ENCODE peak calls at places on chromosomes 4 and X, in six cellular contexts. One of them, this sample, is unnamed.

GRCh38 chr4:3010577-3010976 is 47.2 kb downstream of the GRK4 start:
- DNase-seq in bronchial epithelial cell: peak; percentile 79
- DNase-seq in CD4-positive, CD25-positive, alpha-beta regulatory T cell: no peak
- DNase-seq in left lung: no peak
- DNase-seq in CD8-positive, alpha-beta T cell: no peak
- DNase-seq in NCI-H748 treated with DMSO at 0.1 percent for 48 hours: no peak
- DNase-seq in this sample: no peak

GRCh38 chr4:87116230-87116629 is 104.2 kb downstream of the KLHL8 start:
- DNase-seq in bronchial epithelial cell: no peak
- DNase-seq in CD4-positive, CD25-positive, alpha-beta regulatory T cell: no peak
- DNase-seq in left lung: no peak
- DNase-seq in CD8-positive, alpha-beta T cell: no peak
- DNase-seq in NCI-H748 treated with DMSO at 0.1 percent for 48 hours: no peak
- DNase-seq in this sample: no peak

GRCh38 chrX:28273751-28274150 is 292.5 kb upstream of the DCAF8L1 start:
- DNase-seq in bronchial epithelial cell: no peak
- DNase-seq in CD4-positive, CD25-positive, alpha-beta regulatory T cell: no peak
- DNase-seq in left lung: no peak
- DNase-seq in CD8-positive, alpha-beta T cell: no peak
- DNase-seq in NCI-H748 treated with DMSO at 0.1 percent for 48 hours: no peak
- DNase-seq in this sample: no peak

GRCh38 chr4:8238515-8239053 is 31.0 kb upstream of the HTRA3 start:
- DNase-seq in bronchial epithelial cell: no peak
- DNase-seq in CD4-positive, CD25-positive, alpha-beta regulatory T cell: no peak
- DNase-seq in left lung: peak; percentile 76
- DNase-seq in CD8-positive, alpha-beta T cell: no peak
- DNase-seq in NCI-H748 treated with DMSO at 0.1 percent for 48 hours: no peak
- DNase-seq in this sample: no peak

GRCh38 chr4:38621004-38621684 is 42.9 kb upstream of the KLF3 start:
- DNase-seq in bronchial epithelial cell: peak; percentile 100
- DNase-seq in CD4-positive, CD25-positive, alpha-beta regulatory T cell: no peak
- DNase-seq in left lung: no peak
- DNase-seq in CD8-positive, alpha-beta T cell: no peak
- DNase-seq in NCI-H748 treated with DMSO at 0.1 percent for 48 hours: peak; percentile 43
- DNase-seq in this sample: no peak

GRCh38 chr4:21410372-21410771 is 538.2 kb downstream of the KCNIP4 start:
- DNase-seq in bronchial epithelial cell: no peak
- DNase-seq in CD4-positive, CD25-positive, alpha-beta regulatory T cell: no peak
- DNase-seq in left lung: no peak
- DNase-seq in CD8-positive, alpha-beta T cell: no peak
- DNase-seq in NCI-H748 treated with DMSO at 0.1 percent for 48 hours: no peak
- DNase-seq in this sample: no peak

GRCh38 chr4:81466841-81467671 is 4.7 kb downstream of the RASGEF1B start:
- DNase-seq in bronchial epithelial cell: peak; percentile 92
- DNase-seq in CD4-positive, CD25-positive, alpha-beta regulatory T cell: peak; percentile 85
- DNase-seq in left lung: no peak
- DNase-seq in CD8-positive, alpha-beta T cell: peak; percentile 60
- DNase-seq in NCI-H748 treated with DMSO at 0.1 percent for 48 hours: peak; percentile 54
- DNase-seq in this sample: peak; percentile 73

GRCh38 chrX:69379412-69379811 is 124.7 kb upstream of the NALF2 start:
- DNase-seq in bronchial epithelial cell: no peak
- DNase-seq in CD4-positive, CD25-positive, alpha-beta regulatory T cell: no peak
- DNase-seq in left lung: no peak
- DNase-seq in CD8-positive, alpha-beta T cell: no peak
- DNase-seq in NCI-H748 treated with DMSO at 0.1 percent for 48 hours: no peak
- DNase-seq in this sample: no peak

GRCh38 chr4:54898163-54898562 is 227.2 kb downstream of the KDR start:
- DNase-seq in bronchial epithelial cell: no peak
- DNase-seq in CD4-positive, CD25-positive, alpha-beta regulatory T cell: no peak
- DNase-seq in left lung: no peak
- DNase-seq in CD8-positive, alpha-beta T cell: no peak
- DNase-seq in NCI-H748 treated with DMSO at 0.1 percent for 48 hours: no peak
- DNase-seq in this sample: no peak

GRCh38 chrX:108224727-108225455 is 133.3 kb downstream of the ATG4A start:
- DNase-seq in bronchial epithelial cell: peak; percentile 30
- DNase-seq in CD4-positive, CD25-positive, alpha-beta regulatory T cell: peak; percentile 23
- DNase-seq in left lung: no peak
- DNase-seq in CD8-positive, alpha-beta T cell: peak; percentile 16
- DNase-seq in NCI-H748 treated with DMSO at 0.1 percent for 48 hours: peak; percentile 5
- DNase-seq in this sample: peak; percentile 20

GRCh38 chr4:106247600-106247999 is 68.4 kb downstream of the TBCK start:
- DNase-seq in bronchial epithelial cell: peak; percentile 36
- DNase-seq in CD4-positive, CD25-positive, alpha-beta regulatory T cell: no peak
- DNase-seq in left lung: no peak
- DNase-seq in CD8-positive, alpha-beta T cell: no peak
- DNase-seq in NCI-H748 treated with DMSO at 0.1 percent for 48 hours: no peak
- DNase-seq in this sample: no peak

GRCh38 chr4:97395980-97396562 is 747.2 kb downstream of the STPG2 start:
- DNase-seq in bronchial epithelial cell: no peak
- DNase-seq in CD4-positive, CD25-positive, alpha-beta regulatory T cell: no peak
- DNase-seq in left lung: no peak
- DNase-seq in CD8-positive, alpha-beta T cell: no peak
- DNase-seq in NCI-H748 treated with DMSO at 0.1 percent for 48 hours: peak; percentile 49
- DNase-seq in this sample: no peak

GRCh38 chr4:26161030-26161824 is 159.6 kb upstream of the RBPJ start:
- DNase-seq in bronchial epithelial cell: no peak
- DNase-seq in CD4-positive, CD25-positive, alpha-beta regulatory T cell: no peak
- DNase-seq in left lung: no peak
- DNase-seq in CD8-positive, alpha-beta T cell: no peak
- DNase-seq in NCI-H748 treated with DMSO at 0.1 percent for 48 hours: no peak
- DNase-seq in this sample: no peak

GRCh38 chr4:2337131-2337723 is 75.3 kb upstream of the MXD4 start:
- DNase-seq in bronchial epithelial cell: no peak
- DNase-seq in CD4-positive, CD25-positive, alpha-beta regulatory T cell: no peak
- DNase-seq in left lung: peak; percentile 51
- DNase-seq in CD8-positive, alpha-beta T cell: no peak
- DNase-seq in NCI-H748 treated with DMSO at 0.1 percent for 48 hours: no peak
- DNase-seq in this sample: no peak

GRCh38 chr4:84167579-84167978 is 331.5 kb downstream of the NKX6-1 start:
- DNase-seq in bronchial epithelial cell: no peak
- DNase-seq in CD4-positive, CD25-positive, alpha-beta regulatory T cell: no peak
- DNase-seq in left lung: no peak
- DNase-seq in CD8-positive, alpha-beta T cell: no peak
- DNase-seq in NCI-H748 treated with DMSO at 0.1 percent for 48 hours: no peak
- DNase-seq in this sample: no peak

GRCh38 chrX:28133763-28134162 is 152.5 kb upstream of the DCAF8L1 start:
- DNase-seq in bronchial epithelial cell: no peak
- DNase-seq in CD4-positive, CD25-positive, alpha-beta regulatory T cell: no peak
- DNase-seq in left lung: no peak
- DNase-seq in CD8-positive, alpha-beta T cell: no peak
- DNase-seq in NCI-H748 treated with DMSO at 0.1 percent for 48 hours: no peak
- DNase-seq in this sample: no peak

GRCh38 chr4:4918067-4918466 is 58.6 kb downstream of the MSX1 start:
- DNase-seq in bronchial epithelial cell: no peak
- DNase-seq in CD4-positive, CD25-positive, alpha-beta regulatory T cell: no peak
- DNase-seq in left lung: no peak
- DNase-seq in CD8-positive, alpha-beta T cell: no peak
- DNase-seq in NCI-H748 treated with DMSO at 0.1 percent for 48 hours: no peak
- DNase-seq in this sample: no peak

GRCh38 chr4:139312552-139313332 is 10.5 kb upstream of the NDUFC1 start:
- DNase-seq in bronchial epithelial cell: no peak
- DNase-seq in CD4-positive, CD25-positive, alpha-beta regulatory T cell: no peak
- DNase-seq in left lung: no peak
- DNase-seq in CD8-positive, alpha-beta T cell: no peak
- DNase-seq in NCI-H748 treated with DMSO at 0.1 percent for 48 hours: no peak
- DNase-seq in this sample: no peak

GRCh38 chr4:154399259-154399974 is 92.2 kb downstream of the DCHS2 start:
- DNase-seq in bronchial epithelial cell: peak; percentile 29
- DNase-seq in CD4-positive, CD25-positive, alpha-beta regulatory T cell: no peak
- DNase-seq in left lung: no peak
- DNase-seq in CD8-positive, alpha-beta T cell: no peak
- DNase-seq in NCI-H748 treated with DMSO at 0.1 percent for 48 hours: peak; percentile 2
- DNase-seq in this sample: no peak

GRCh38 chr4:19580090-19580489 is 671.6 kb upstream of the SLIT2 start:
- DNase-seq in bronchial epithelial cell: peak; percentile 38
- DNase-seq in CD4-positive, CD25-positive, alpha-beta regulatory T cell: no peak
- DNase-seq in left lung: no peak
- DNase-seq in CD8-positive, alpha-beta T cell: no peak
- DNase-seq in NCI-H748 treated with DMSO at 0.1 percent for 48 hours: no peak
- DNase-seq in this sample: no peak

This sample was measured in naive thymus-derived CD4-positive, alpha-beta T cell.